ENCODE peak calls at places on chromosomes 6 and 20, in seven cellular contexts. V is mesendoderm; N is lung; L is SJCRH30; T is CD4-positive, alpha-beta memory T cell; Y is Karpas-422; R is left lung. B is an unnamed sample.

GRCh38 chr6:124927806-124928205 is 34.4 kb upstream of the RNF217 start:
- DNase-seq in V (no peak), N (no peak), L (no peak), T (no peak), Y (no peak), R (no peak), B (no peak)

GRCh38 chr6:1285589-1286340 is 26.1 kb upstream of the FOXQ1 start:
- DNase-seq in V (peak; percentile 30), N (no peak), L (no peak), T (no peak), Y (no peak), R (no peak), B (no peak)

GRCh38 chr6:73388800-73389512 is 5.7 kb upstream of the DDX43 start:
- DNase-seq in V (peak; percentile 93), N (peak; percentile 66), L (peak; percentile 47), T (peak; percentile 43), Y (peak; percentile 57), R (peak; percentile 86), B (peak; percentile 85)

GRCh38 chr6:11769816-11770545 is 8.6 kb downstream of the ADTRP start:
- DNase-seq in V (peak; percentile 95), N (no peak), L (no peak), T (no peak), Y (no peak), R (no peak), B (peak; percentile 53)

GRCh38 chr6:56719310-56719709 is 76.6 kb upstream of the DST start:
- DNase-seq in V (no peak), N (no peak), L (no peak), T (no peak), Y (no peak), R (no peak), B (no peak)

GRCh38 chr20:45899041-45899835 is 8.1 kb downstream of the CTSA start:
- DNase-seq in V (no peak), N (no peak), L (no peak), T (no peak), Y (no peak), R (peak; percentile 49), B (no peak)

GRCh38 chr20:46767127-46767761 is 57.8 kb downstream of the SLC2A10 start:
- DNase-seq in V (peak; percentile 67), N (no peak), L (peak; percentile 84), T (peak; percentile 9), Y (peak; percentile 77), R (no peak), B (peak; percentile 83)

GRCh38 chr6:156379946-156380707 is 397.1 kb upstream of the ARID1B start:
- DNase-seq in V (peak; percentile 35), N (no peak), L (no peak), T (no peak), Y (no peak), R (no peak), B (no peak)

GRCh38 chr20:59402697-59403096 is 102.3 kb downstream of the EDN3 start:
- DNase-seq in V (peak; percentile 19), N (no peak), L (peak; percentile 74), T (peak; percentile 14), Y (no peak), R (no peak), B (no peak)

GRCh38 chr6:162899148-162899547 is 171.4 kb downstream of the PACRG start:
- DNase-seq in V (no peak), N (no peak), L (no peak), T (no peak), Y (no peak), R (no peak), B (no peak)

GRCh38 chr6:127857051-127857637 is 43.7 kb downstream of the THEMIS start:
- DNase-seq in V (peak; percentile 19), N (no peak), L (no peak), T (no peak), Y (no peak), R (no peak), B (no peak)

GRCh38 chr6:31655349-31656237 is at the start of gene APOM:
- DNase-seq in V (no peak), N (no peak), L (no peak), T (no peak), Y (no peak), R (no peak), B (no peak)

GRCh38 chr6:95767897-95768463 is 190.6 kb downstream of the MANEA start:
- DNase-seq in V (no peak), N (no peak), L (no peak), T (no peak), Y (no peak), R (no peak), B (no peak)

GRCh38 chr6:42820509-42821340 is 38.9 kb downstream of the BICRAL start:
- DNase-seq in V (peak; percentile 12), N (no peak), L (peak; percentile 54), T (no peak), Y (no peak), R (no peak), B (peak; percentile 74)

GRCh38 chr6:148884461-148884860 is 137.6 kb downstream of the UST start:
- DNase-seq in V (no peak), N (no peak), L (no peak), T (no peak), Y (no peak), R (no peak), B (no peak)

GRCh38 chr20:1579488-1579887 is 22.0 kb upstream of the SIRPD start:
- DNase-seq in V (no peak), N (no peak), L (no peak), T (no peak), Y (no peak), R (no peak), B (no peak)

GRCh38 chr6:32964776-32965175 is 3.6 kb upstream of the BRD2 start:
- DNase-seq in V (no peak), N (no peak), L (no peak), T (no peak), Y (no peak), R (no peak), B (no peak)

GRCh38 chr20:16001286-16001685 is 572.0 kb downstream of the KIF16B start:
- DNase-seq in V (no peak), N (no peak), L (no peak), T (no peak), Y (no peak), R (no peak), B (no peak)

GRCh38 chr6:125745281-125746018 is 4.0 kb upstream of the HEY2 start:
- DNase-seq in V (peak; percentile 61), N (no peak), L (no peak), T (no peak), Y (no peak), R (no peak), B (no peak)

DNA sequence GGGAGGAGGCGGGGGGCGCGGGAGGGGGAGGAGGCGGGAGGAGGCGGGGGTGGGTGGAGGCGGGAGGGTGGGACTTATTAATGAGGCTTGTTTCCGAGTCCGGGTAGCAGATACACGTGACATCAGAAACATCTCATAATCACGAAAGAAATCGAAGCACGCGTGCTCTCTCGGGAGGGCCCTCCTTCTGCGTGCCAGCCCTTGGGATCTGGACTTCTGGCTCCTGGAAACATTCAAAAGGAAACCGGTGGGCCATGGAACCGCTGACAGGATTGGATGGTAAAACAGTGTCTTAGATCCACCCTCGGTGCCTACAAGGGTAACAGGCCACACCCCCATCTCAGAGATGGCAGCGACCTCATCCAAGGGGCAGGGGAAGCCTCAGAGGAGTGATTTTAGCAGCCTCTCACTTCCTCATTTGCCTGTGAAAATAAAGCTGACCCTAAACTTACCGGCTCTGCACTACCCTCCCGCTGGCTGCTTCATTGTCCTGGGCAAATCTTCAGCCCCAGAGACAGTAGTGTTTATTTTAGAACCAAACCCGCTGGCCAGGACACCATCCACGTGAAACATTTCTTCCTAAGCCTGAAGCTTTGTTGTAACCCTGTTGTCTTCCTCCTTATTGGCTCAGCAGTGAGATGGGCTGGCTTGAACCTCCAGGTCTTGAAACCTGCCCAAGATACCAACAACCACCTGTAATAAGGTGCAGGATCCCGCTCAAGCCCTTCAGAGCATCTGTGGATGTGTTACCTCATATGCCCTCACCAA is 97.5 kb downstream of the PSMG4 start:
- DNase-seq in V (peak; percentile 96), N (peak; percentile 50), L (peak; percentile 58), T (peak; percentile 78), Y (peak; percentile 89), R (no peak), B (peak; percentile 92)
- H3K4me3 ChIP-seq in V (no peak overlapping the region), N (no peak overlapping the region), L (peak overlapping the region; percentile 50), T (peak overlapping the region; percentile 14), Y (peak overlapping the region; percentile 60), R (peak overlapping the region; percentile 36), B (peak overlapping the region; percentile 10)

GRCh38 chr6:84816196-84816745 is 51.9 kb upstream of the TBX18 start:
- DNase-seq in V (no peak), N (no peak), L (no peak), T (no peak), Y (no peak), R (no peak), B (no peak)
- H3K27me3 ChIP-seq in V (no peaks in the 10 kb centered on the region), N (no peaks in the 10 kb centered on the region), L (no peaks in the 10 kb centered on the region), T (no peaks in the 10 kb centered on the region), Y (no peaks in the 10 kb centered on the region), R (no peaks in the 10 kb centered on the region), B (no peaks in the 10 kb centered on the region)

DNA sequence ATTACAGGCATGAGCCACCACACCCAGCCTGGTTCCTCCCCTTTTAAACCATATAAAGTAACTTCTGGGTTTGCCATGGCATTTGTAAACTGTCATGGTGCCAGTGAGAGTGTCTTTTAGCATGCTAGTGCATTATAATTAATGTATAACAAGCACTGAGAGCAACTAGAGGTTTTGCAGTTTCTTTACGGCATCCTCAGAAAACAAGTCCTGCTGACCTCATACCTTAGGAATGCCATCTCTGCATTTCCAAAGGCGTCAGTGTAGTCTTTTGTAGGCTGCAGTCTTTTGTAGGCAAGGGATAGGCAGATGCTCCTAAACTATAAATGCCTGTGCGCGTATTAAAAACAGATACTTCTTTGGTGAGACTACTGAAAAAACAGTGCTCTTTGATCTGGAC is 75.0 kb upstream of the EZR start:
- DNase-seq in V (peak; percentile 93), N (no peak), L (no peak), T (no peak), Y (no peak), R (no peak), B (peak; percentile 69)
- H3K4me3 ChIP-seq in V (no peak overlapping the region), N (no peak overlapping the region), L (no peak overlapping the region), T (no peak overlapping the region), Y (no peak overlapping the region), R (no peak overlapping the region), B (no peak overlapping the region)

GRCh38 chr20:10652660-10653191 is 21.1 kb downstream of the JAG1 start:
- DNase-seq in V (no peak), N (no peak), L (no peak), T (no peak), Y (no peak), R (no peak), B (no peak)
- H3K27me3 ChIP-seq in V (no peaks in the 10 kb centered on the region), N (no peaks in the 10 kb centered on the region), L (no peaks in the 10 kb centered on the region), T (no peaks in the 10 kb centered on the region), Y (no peaks in the 10 kb centered on the region), R (no peaks in the 10 kb centered on the region), B (no peaks in the 10 kb centered on the region)

DNA sequence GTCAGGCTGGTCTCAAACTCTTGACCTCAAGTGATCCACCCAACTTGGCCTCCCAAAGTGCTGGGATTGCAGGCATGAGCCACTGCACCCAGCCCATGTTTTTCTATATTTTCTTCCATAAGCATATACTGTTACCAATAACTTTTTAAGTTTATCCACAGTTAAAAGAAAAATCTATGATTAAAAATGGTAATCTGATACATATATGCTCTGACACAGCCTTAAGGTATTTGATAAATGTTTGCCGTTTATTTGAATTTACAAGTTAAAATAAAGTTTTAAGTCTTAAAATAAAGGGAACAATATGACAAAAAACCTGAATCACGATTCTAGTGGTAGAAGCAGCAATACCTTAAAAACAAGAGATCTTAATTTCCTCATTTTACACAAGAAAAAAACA is 5.2 kb downstream of the STK38 start:
- DNase-seq in V (no peak), N (no peak), L (no peak), T (no peak), Y (no peak), R (no peak), B (no peak)
- H3K4me3 ChIP-seq in V (no peak overlapping the region), N (no peak overlapping the region), L (no peak overlapping the region), T (no peak overlapping the region), Y (no peak overlapping the region), R (no peak overlapping the region), B (no peak overlapping the region)

GRCh38 chr20:31968299-31969126 is 562 bp downstream of the XKR7 start:
- DNase-seq in V (peak; percentile 90), N (peak; percentile 57), L (peak; percentile 83), T (peak; percentile 81), Y (peak; percentile 91), R (peak; percentile 92), B (peak; percentile 99)
- H3K27me3 ChIP-seq in V (peaks cover 3% of the 10 kb centered on the region), N (peaks cover 3% of the 10 kb centered on the region), L (peaks cover 2% of the 10 kb centered on the region), T (peaks cover 20% of the 10 kb centered on the region), Y (no peaks in the 10 kb centered on the region), R (peaks cover 12% of the 10 kb centered on the region), B (peaks cover 32% of the 10 kb centered on the region)

B was measured in H7.